ENCODE peak calls at places on chromosomes 3 and 15, in eight cellular contexts. B, U, E, F, R, T, M and I are unnamed samples.

GRCh38 chr3:36124118-36124796 is 256.0 kb upstream of the STAC start:
- DNase-seq in E (no peak), B (no peak), U (peak; percentile 15), T (peak; percentile 85), M (no peak), R (peak; percentile 52), F (peak; percentile 0), I (no peak)

GRCh38 chr15:100114526-100114925 is 227.2 kb downstream of the ADAMTS17 start:
- DNase-seq in U (no peak), F (peak; percentile 48), E (no peak), R (no peak), T (peak; percentile 54), M (peak; percentile 33), B (no peak), I (peak; percentile 79)

GRCh38 chr15:83810110-83810509 is 156.2 kb downstream of the ADAMTSL3 start:
- DNase-seq in F (no peak), U (no peak), E (no peak), R (no peak), T (no peak), M (no peak), B (no peak), I (no peak)

GRCh38 chr3:172675371-172676193 is 35.3 kb downstream of the NCEH1 start:
- DNase-seq in M (no peak), T (peak; percentile 65), U (peak; percentile 56), B (no peak), F (peak; percentile 65), E (no peak), R (no peak), I (no peak)

GRCh38 chr3:188788621-188789081 is 383.1 kb upstream of the TPRG1 start:
- DNase-seq in E (peak; percentile 78), U (no peak), T (peak; percentile 60), F (peak; percentile 97), R (no peak), M (no peak), B (no peak), I (no peak)

GRCh38 chr3:179921500-179921899 is 115.2 kb downstream of the PEX5L start:
- DNase-seq in B (no peak), R (no peak), F (no peak), M (no peak), T (no peak), E (no peak), U (no peak), I (no peak)

GRCh38 chr3:127606086-127606805 is 8.0 kb downstream of the MCM2 start:
- DNase-seq in R (no peak), M (peak; percentile 64), F (no peak), B (peak; percentile 73), U (no peak), T (no peak), E (no peak), I (no peak)

GRCh38 chr3:8482960-8483665 is 18.5 kb upstream of the LMCD1 start:
- DNase-seq in E (no peak), R (peak; percentile 80), M (no peak), U (no peak), B (peak; percentile 90), F (peak; percentile 97), T (no peak), I (peak; percentile 73)

GRCh38 chr3:10757821-10758130 is 58.3 kb upstream of the SLC6A11 start:
- DNase-seq in U (no peak), E (no peak), M (no peak), R (no peak), T (no peak), F (no peak), B (no peak), I (no peak)

GRCh38 chr3:79032686-79033318 is 735.0 kb downstream of the ROBO1 start:
- DNase-seq in R (no peak), M (no peak), B (no peak), F (peak; percentile 67), E (no peak), U (peak; percentile 51), T (peak; percentile 47), I (no peak)

GRCh38 chr15:27541581-27541980 is 557.5 kb downstream of the OCA2 start:
- DNase-seq in B (no peak), F (no peak), E (no peak), M (no peak), U (no peak), R (no peak), T (no peak), I (no peak)

DNA sequence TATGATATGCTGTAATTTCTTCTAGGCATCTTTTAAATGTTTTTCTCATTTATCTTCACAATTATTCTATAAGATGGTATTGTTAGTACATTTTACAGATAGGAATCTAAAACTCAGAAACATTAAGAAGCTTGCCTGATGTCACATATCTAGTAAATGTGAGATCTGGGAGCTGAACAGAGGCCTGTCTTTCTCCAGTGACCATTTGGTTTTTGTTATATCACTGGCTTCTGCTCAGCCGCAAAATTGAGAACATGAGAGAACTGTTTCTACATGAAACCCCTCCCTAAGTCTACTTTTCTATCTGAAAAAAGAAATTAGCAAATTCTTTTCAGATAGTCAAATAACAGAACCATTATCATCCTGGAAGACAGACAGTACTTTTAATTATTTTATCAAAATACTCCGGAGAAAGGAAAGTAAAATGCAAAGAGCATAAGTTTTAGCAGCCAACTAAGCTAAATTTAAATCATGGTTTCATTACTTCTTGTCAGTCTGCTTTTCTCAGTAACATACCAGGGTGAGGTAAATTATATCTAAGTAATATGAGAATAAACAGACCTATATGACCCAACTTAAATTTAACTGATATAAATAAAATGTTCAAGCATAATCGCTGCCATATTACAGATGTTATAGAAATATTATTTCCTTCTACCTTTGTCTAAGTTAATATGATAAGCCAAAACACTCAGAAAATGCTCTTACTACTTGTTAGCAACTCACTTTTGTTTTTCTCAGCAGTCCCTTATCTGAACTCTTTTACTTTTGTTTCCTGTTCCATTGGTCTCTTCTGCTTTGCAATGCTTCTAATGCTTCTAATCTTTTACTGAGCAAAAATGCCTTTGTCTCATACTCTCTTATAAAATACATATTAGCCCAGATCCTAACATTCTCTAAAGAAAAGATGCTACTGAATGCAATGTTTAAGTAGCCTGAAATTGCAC is 68.0 kb upstream of the MBNL1 start:
- DNase-seq in U (no peak), B (no peak), T (peak; percentile 13), M (no peak), E (no peak), F (no peak), R (no peak), I (no peak)
- H3K4me3 ChIP-seq in U (no peak overlapping the region), B (peak overlapping the region; percentile 32), T (no peak overlapping the region), M (peak overlapping the region; percentile 8), E (peak overlapping the region; percentile 26), F (no peak overlapping the region), R (no peak overlapping the region), I (peak overlapping the region; percentile 38)

DNA sequence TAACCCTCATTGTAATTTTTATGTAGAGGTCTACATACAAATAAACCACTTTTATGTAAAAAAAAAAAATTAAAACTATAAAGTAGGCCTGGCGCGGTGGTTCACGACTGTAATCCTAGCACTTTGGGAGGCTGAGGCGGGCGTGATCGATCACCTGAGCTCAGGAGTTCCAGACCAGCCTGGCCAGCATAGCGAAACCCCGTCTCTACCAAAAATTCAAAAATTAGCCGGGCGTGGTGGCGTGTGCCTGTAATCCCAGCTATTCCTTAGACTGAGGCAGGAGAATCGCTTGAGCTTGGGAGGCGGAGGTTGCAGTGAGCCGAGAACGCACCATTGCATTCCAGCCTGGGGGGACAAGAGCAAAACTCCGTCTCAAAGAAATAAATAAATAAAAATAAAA is 766 bp upstream of the SLC12A6 start:
- DNase-seq in M (peak; percentile 86), R (no peak), B (no peak), F (no peak), E (no peak), T (no peak), U (no peak), I (peak; percentile 42)
- H3K4me1 ChIP-seq in M (peaks cover 84% of the 10 kb centered on the region), R (peaks cover 26% of the 10 kb centered on the region), B (peaks cover 46% of the 10 kb centered on the region), F (peaks cover 10% of the 10 kb centered on the region), E (peaks cover 52% of the 10 kb centered on the region), T (no peaks in the 10 kb centered on the region), U (peaks cover 27% of the 10 kb centered on the region), I (peaks cover 6% of the 10 kb centered on the region)

DNA sequence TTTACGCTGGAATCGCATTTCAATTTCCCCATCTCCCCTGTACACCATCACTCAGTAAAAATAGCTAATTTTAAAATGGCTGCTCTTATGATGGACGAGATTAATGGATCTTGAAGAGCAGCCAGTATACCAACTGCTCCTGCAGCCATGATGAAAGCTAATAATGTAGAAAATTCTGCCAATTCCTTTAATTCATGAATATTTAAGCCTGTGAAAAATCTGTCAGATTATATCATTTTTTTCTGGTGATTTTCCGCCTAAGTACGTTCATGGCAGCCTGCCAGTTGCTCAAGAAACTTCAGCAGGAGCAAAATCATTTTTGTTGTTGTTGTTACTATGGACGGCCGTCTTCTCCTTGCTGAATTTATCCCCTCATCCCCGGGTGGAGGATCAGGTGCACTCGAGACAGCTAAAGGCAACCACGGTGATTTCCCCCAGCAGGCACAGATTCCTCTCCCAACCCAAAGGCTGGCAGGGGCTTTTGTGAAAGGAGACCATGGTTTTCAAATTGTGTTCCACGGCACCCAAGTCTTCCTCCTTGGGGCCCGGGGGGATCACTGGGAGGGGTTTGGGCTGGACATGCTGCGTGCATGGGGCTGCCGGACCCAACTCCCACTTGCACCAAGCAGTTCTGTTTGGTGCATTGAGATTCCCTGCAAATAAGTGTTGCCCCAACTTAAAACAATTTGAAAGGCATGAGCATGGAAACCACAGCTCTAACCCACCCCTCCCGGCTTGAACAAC is 289.6 kb downstream of the UACA start:
- DNase-seq in B (no peak), E (no peak), U (no peak), T (no peak), R (no peak), M (no peak), F (no peak), I (no peak)
- H3K27ac ChIP-seq in B (peak overlapping the region; percentile 73), E (no peak overlapping the region), U (peak overlapping the region; percentile 86), T (no peak overlapping the region), R (no peak overlapping the region), M (no peak overlapping the region), F (peak overlapping the region; percentile 67), I (peak overlapping the region; percentile 11)

GRCh38 chr15:45634442-45635190 is at the start of gene SQOR:
- DNase-seq in B (peak; percentile 95), R (peak; percentile 92), T (peak; percentile 51), M (peak; percentile 96), E (peak; percentile 69), F (peak; percentile 54), U (peak; percentile 81), I (peak; percentile 95)

GRCh38 chr15:45638641-45639040 is 3.8 kb downstream of the SQOR start:
- DNase-seq in F (no peak), U (no peak), B (no peak), T (no peak), E (no peak), R (no peak), M (no peak), I (no peak)

GRCh38 chr15:45635191-45635638 is 386 bp downstream of the SQOR start:
- DNase-seq in M (peak; percentile 94), E (peak; percentile 72), B (peak; percentile 87), T (no peak), U (peak; percentile 72), R (peak; percentile 80), F (no peak), I (peak; percentile 85)

GRCh38 chr15:45635763-45636292 is 999 bp downstream of the SQOR start:
- DNase-seq in B (no peak), T (no peak), M (no peak), U (no peak), F (no peak), R (peak; percentile 48), E (no peak), I (no peak)

DNA sequence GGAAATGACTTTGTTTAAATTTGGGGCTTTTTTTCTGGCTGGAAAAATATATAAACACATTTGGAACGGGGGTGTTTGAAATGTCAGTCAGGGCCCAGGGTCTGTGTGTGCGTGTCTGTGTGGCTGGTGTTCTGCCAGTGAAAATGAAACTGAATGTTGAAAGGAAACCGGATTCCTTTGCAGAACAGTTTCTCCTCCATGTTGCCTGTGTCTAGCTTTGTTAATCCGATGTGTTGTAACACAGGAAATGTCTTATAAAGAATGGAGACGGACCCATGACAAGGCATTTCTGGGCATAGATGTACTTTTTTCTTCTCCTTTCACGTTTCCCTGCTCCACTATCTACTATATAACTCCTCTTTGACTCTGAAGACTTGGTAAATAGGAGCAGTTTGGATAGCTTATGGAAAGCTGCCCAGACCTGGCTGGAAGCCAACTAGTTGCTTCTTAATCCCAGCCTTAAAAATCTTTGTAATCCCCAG is 2.8 kb downstream of the SQOR start:
- DNase-seq in U (no peak), F (peak; percentile 98), B (peak; percentile 73), T (no peak), E (peak; percentile 57), M (no peak), R (peak; percentile 81), I (peak; percentile 78)
- H3K4me3 ChIP-seq in U (no peak overlapping the region), F (peak overlapping the region; percentile 14), B (peak overlapping the region; percentile 33), T (no peak overlapping the region), E (peak overlapping the region; percentile 23), M (peak overlapping the region; percentile 84), R (no peak overlapping the region), I (peak overlapping the region; percentile 36)